ENCODE peak calls at places on chromosomes 2 and 18, in seven cellular contexts. H is IMR-90, A is H1, N is H9, F is mesenchymal stem cell, Z is mesendoderm, X is trophoblast cell. Y is an unnamed sample.
A peak's percentile ranks its signal among the peaks of the same experiment; 100 is the strongest.

GRCh38 chr2:240464514-240465241 is 29.2 kb downstream of the GPC1 start:
- DNase-seq in H (no peak), A (no peak), N (peak; percentile 22), F (no peak), Z (no peak), X (no peak), Y (no peak)

GRCh38 chr2:238988105-238988504 is 140.2 kb downstream of the TWIST2 start:
- DNase-seq in H (no peak), A (no peak), N (peak; percentile 11), F (no peak), Z (no peak), X (no peak), Y (no peak)

GRCh38 chr2:112483047-112483473 is 1.1 kb downstream of the TTL start:
- DNase-seq in H (peak; percentile 73), A (no peak), N (peak; percentile 32), F (peak; percentile 74), Z (peak; percentile 71), X (peak; percentile 6), Y (peak; percentile 15)

GRCh38 chr18:7615840-7616239 is 48.7 kb downstream of the PTPRM start:
- DNase-seq in H (no peak), A (no peak), N (no peak), F (no peak), Z (no peak), X (no peak), Y (no peak)

GRCh38 chr2:227188292-227188691 is 23.9 kb downstream of the COL4A3 start:
- DNase-seq in H (peak; percentile 1), A (no peak), N (no peak), F (peak; percentile 56), Z (peak; percentile 45), X (no peak), Y (no peak)

GRCh38 chr2:200702646-200703118 is 109.0 kb upstream of the BZW1 start:
- DNase-seq in H (no peak), A (no peak), N (no peak), F (no peak), Z (no peak), X (no peak), Y (no peak)

GRCh38 chr2:73827660-73828388 is 937 bp upstream of the STAMBP start:
- DNase-seq in H (no peak), A (no peak), N (no peak), F (no peak), Z (no peak), X (no peak), Y (no peak)

GRCh38 chr2:239012936-239013669 is 165.2 kb downstream of the TWIST2 start:
- DNase-seq in H (no peak), A (no peak), N (no peak), F (no peak), Z (no peak), X (no peak), Y (no peak)

GRCh38 chr2:50995610-50996009 is 36.3 kb downstream of the NRXN1 start:
- DNase-seq in H (peak; percentile 80), A (no peak), N (no peak), F (peak; percentile 56), Z (no peak), X (no peak), Y (no peak)

GRCh38 chr2:104140361-104140760 is 713.6 kb upstream of the POU3F3 start:
- DNase-seq in H (no peak), A (no peak), N (no peak), F (no peak), Z (no peak), X (no peak), Y (no peak)

GRCh38 chr2:174971868-174972781 is 33.1 kb downstream of the CHN1 start:
- DNase-seq in H (peak; percentile 75), A (no peak), N (no peak), F (peak; percentile 53), Z (peak; percentile 54), X (peak; percentile 69), Y (no peak)

GRCh38 chr2:203470371-203470770 is 64.7 kb downstream of the RAPH1 start:
- DNase-seq in H (no peak), A (no peak), N (no peak), F (no peak), Z (no peak), X (no peak), Y (no peak)

GRCh38 chr18:75477913-75478312 is 50.4 kb upstream of the SMIM21 start:
- DNase-seq in H (peak; percentile 37), A (no peak), N (no peak), F (peak; percentile 9), Z (no peak), X (no peak), Y (no peak)

GRCh38 chr2:28400434-28400833 is 7.8 kb downstream of the FOSL2 start:
- DNase-seq in H (no peak), A (no peak), N (no peak), F (no peak), Z (no peak), X (no peak), Y (no peak)

GRCh38 chr2:27885656-27886055 is 4.5 kb downstream of the RBKS start:
- DNase-seq in H (no peak), A (no peak), N (no peak), F (no peak), Z (no peak), X (no peak), Y (no peak)

GRCh38 chr2:210502997-210503621 is 26.6 kb upstream of the LANCL1 start:
- DNase-seq in H (peak; percentile 49), A (peak; percentile 65), N (peak; percentile 37), F (peak; percentile 48), Z (peak; percentile 62), X (no peak), Y (peak; percentile 21)

GRCh38 chr2:175744000-175744399 is 258.1 kb downstream of the LNPK start:
- DNase-seq in H (no peak), A (no peak), N (no peak), F (no peak), Z (peak; percentile 44), X (peak; percentile 54), Y (no peak)

GRCh38 chr2:68925298-68925885 is 27.3 kb downstream of the GKN2 start:
- DNase-seq in H (peak; percentile 64), A (no peak), N (peak; percentile 46), F (peak; percentile 66), Z (peak; percentile 62), X (peak; percentile 51), Y (peak; percentile 45)

DNA sequence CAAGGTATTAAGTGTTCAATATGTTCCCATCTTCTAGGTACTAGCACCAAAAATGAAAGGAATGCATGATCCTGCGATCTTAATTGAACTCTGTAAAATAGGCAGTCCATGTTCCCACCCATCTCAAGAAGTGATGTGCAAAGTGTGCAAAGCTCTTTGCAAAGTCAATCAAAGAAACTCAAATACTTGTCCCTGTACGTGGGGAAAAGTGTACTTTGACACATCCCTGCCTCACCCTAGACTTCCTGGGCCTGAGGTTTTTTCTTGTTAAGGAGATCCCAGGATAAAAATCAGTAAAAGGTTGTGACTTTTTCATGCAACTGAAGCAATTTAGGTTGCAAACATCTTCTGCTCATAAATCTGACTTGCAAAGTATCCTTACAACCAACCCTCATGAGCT is 25.3 kb downstream of the HNRNPA3 start:
- DNase-seq in H (no peak), A (no peak), N (no peak), F (no peak), Z (no peak), X (no peak), Y (no peak)
- H3K23ac ChIP-seq in H (peak overlapping the region; percentile 64), A (no peak overlapping the region), N (no peak overlapping the region), F (no peak overlapping the region), Z (no peak overlapping the region), X (no peak overlapping the region), Y (no peak overlapping the region)

GRCh38 chr2:122596541-122596940 is 841.1 kb downstream of the TSN start:
- DNase-seq in H (no peak), A (no peak), N (no peak), F (no peak), Z (no peak), X (no peak), Y (no peak)
- H3K4ac ChIP-seq in H (no peak overlapping the region), A (no peak overlapping the region), N (no peak overlapping the region), F (no peak overlapping the region), Z (no peak overlapping the region), X (no peak overlapping the region), Y (no peak overlapping the region)

GRCh38 chr18:36300211-36300610 is 2.7 kb downstream of the FHOD3 start:
- DNase-seq in H (no peak), A (no peak), N (no peak), F (no peak), Z (no peak), X (no peak), Y (no peak)

GRCh38 chr18:36296591-36297418 is 708 bp upstream of the FHOD3 start:
- DNase-seq in H (peak; percentile 77), A (peak; percentile 87), N (peak; percentile 86), F (peak; percentile 49), Z (peak; percentile 81), X (peak; percentile 18), Y (peak; percentile 59)

GRCh38 chr18:36297419-36298112 is at the start of gene FHOD3:
- DNase-seq in H (peak; percentile 49), A (peak; percentile 86), N (peak; percentile 83), F (peak; percentile 51), Z (peak; percentile 72), X (peak; percentile 71), Y (peak; percentile 82)

GRCh38 chr18:36298113-36298701 is 694 bp downstream of the FHOD3 start:
- DNase-seq in H (no peak), A (peak; percentile 77), N (peak; percentile 60), F (no peak), Z (peak; percentile 32), X (no peak), Y (peak; percentile 58)

GRCh38 chr18:36299010-36299409 is 1.5 kb downstream of the FHOD3 start:
- DNase-seq in H (no peak), A (no peak), N (no peak), F (no peak), Z (no peak), X (no peak), Y (no peak)
- H3K23ac ChIP-seq in H (peak overlapping the region; percentile 23), A (no peak overlapping the region), N (no peak overlapping the region), F (no peak overlapping the region), Z (no peak overlapping the region), X (no peak overlapping the region), Y (no peak overlapping the region)

DNA sequence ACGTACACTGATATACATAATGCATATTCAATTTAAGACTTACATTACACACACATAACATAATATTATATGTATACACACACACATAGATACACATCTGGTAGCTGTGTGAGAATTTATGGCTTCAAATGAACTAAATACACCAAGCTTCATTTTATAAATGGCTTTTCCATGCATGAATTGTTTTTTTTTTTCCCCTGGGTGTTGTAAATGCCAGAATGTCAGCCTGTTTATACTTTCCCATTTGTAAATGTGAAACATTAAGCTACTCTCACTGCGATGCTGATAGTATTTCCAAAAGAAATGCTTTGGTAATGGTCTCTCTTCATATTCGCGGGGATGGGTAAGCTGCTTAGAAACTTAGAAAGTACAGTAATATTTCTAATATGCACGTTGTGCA is 196.0 kb upstream of the SIX3 start:
- DNase-seq in H (no peak), A (no peak), N (no peak), F (no peak), Z (no peak), X (no peak), Y (no peak)
- H3K4ac ChIP-seq in H (no peak overlapping the region), A (no peak overlapping the region), N (no peak overlapping the region), F (no peak overlapping the region), Z (no peak overlapping the region), X (no peak overlapping the region), Y (no peak overlapping the region)

GRCh38 chr2:8962890-8963289 is 40.6 kb downstream of the MBOAT2 start:
- DNase-seq in H (no peak), A (no peak), N (no peak), F (no peak), Z (no peak), X (no peak), Y (no peak)
- H3K23ac ChIP-seq in H (no peak overlapping the region), A (no peak overlapping the region), N (no peak overlapping the region), F (no peak overlapping the region), Z (no peak overlapping the region), X (no peak overlapping the region), Y (no peak overlapping the region)

GRCh38 chr2:14272396-14273077 is 360.0 kb upstream of the LRATD1 start:
- DNase-seq in H (no peak), A (no peak), N (no peak), F (no peak), Z (no peak), X (no peak), Y (no peak)
- H3K4ac ChIP-seq in H (no peak overlapping the region), A (no peak overlapping the region), N (no peak overlapping the region), F (no peak overlapping the region), Z (no peak overlapping the region), X (no peak overlapping the region), Y (no peak overlapping the region)

Y was measured in neuronal stem cell.